ENCODE peak calls at places on chromosome 9, in ten cellular contexts. U, T, N, D, Z, Q, F, G, I and L are unnamed samples.

GRCh38 chr9:10274983-10275382 is 337.8 kb downstream of the PTPRD start:
- DNase-seq in Z (no peak), F (no peak), U (no peak), Q (no peak), N (peak; percentile 2), T (no peak), D (no peak), G (no peak), I (peak; percentile 6), L (peak; percentile 26)

GRCh38 chr9:5321058-5321457 is 16.5 kb upstream of the RLN2 start:
- DNase-seq in U (no peak), Q (no peak), I (no peak), D (no peak), F (no peak), T (peak; percentile 10), N (no peak), G (no peak), Z (no peak), L (no peak)

GRCh38 chr9:113875917-113876805 is at the start of gene ZNF618:
- DNase-seq in F (peak; percentile 85), T (peak; percentile 9), D (no peak), G (peak; percentile 38), N (no peak), U (no peak), I (no peak), Q (peak; percentile 9), Z (no peak), L (peak; percentile 34)

GRCh38 chr9:2662496-2662895 is 40.9 kb downstream of the VLDLR start:
- DNase-seq in I (no peak), F (no peak), G (peak; percentile 9), N (no peak), T (no peak), Q (no peak), U (no peak), D (no peak), Z (no peak), L (no peak)

GRCh38 chr9:127106493-127106855 is 16.0 kb downstream of the ANGPTL2 start:
- DNase-seq in I (no peak), Q (no peak), D (no peak), T (no peak), G (no peak), N (no peak), U (no peak), Z (no peak), F (no peak), L (no peak)

GRCh38 chr9:80691229-80691628 is 998.1 kb downstream of the TLE1 start:
- DNase-seq in D (no peak), G (no peak), T (no peak), U (no peak), F (no peak), N (peak; percentile 1), Q (no peak), Z (no peak), I (no peak), L (no peak)

GRCh38 chr9:107177857-107178256 is 105.2 kb upstream of the RAD23B start:
- DNase-seq in G (peak; percentile 36), Q (no peak), Z (no peak), T (no peak), D (peak; percentile 20), N (no peak), I (peak; percentile 61), F (no peak), U (no peak), L (no peak)

GRCh38 chr9:82600536-82601271 is 462.2 kb downstream of the RASEF start:
- DNase-seq in U (no peak), Q (no peak), I (no peak), Z (no peak), F (no peak), G (no peak), T (no peak), D (no peak), N (no peak), L (no peak)

GRCh38 chr9:35274988-35275387 is 113.2 kb downstream of the UNC13B start:
- DNase-seq in N (no peak), Q (no peak), U (no peak), T (no peak), Z (no peak), G (no peak), I (no peak), F (no peak), D (no peak), L (no peak)

GRCh38 chr9:35269919-35270318 is 108.1 kb downstream of the UNC13B start:
- DNase-seq in T (no peak), Z (no peak), Q (no peak), F (no peak), N (no peak), D (no peak), I (no peak), G (no peak), U (no peak), L (no peak)

GRCh38 chr9:35273591-35273990 is 111.8 kb downstream of the UNC13B start:
- DNase-seq in U (no peak), Q (no peak), G (no peak), D (no peak), I (no peak), Z (no peak), F (no peak), T (no peak), N (no peak), L (no peak)

GRCh38 chr9:35271637-35272036 is 109.8 kb downstream of the UNC13B start:
- DNase-seq in G (no peak), T (no peak), D (no peak), Z (no peak), F (no peak), I (no peak), N (no peak), U (no peak), Q (no peak), L (no peak)

DNA sequence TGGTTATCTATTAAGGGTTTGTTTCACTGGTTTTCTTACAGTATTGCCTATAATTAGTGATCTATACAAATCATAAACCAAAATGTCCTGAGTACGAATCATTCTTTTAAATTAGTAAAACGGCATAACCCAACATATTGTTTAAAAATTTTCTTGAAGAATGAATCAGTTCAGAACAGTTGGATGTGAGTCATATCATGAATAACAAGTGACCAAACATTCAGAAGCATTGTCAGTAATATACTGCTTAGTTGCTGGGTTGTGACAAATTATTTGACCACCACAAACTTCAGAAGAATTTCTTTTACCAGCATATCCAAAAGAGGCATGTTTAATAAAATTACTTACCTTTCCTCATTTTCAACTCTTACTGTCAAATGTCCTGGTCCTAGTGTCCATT is 111.2 kb downstream of the UNC13B start:
- DNase-seq in I (peak; percentile 87), Q (peak; percentile 59), N (peak; percentile 46), G (no peak), U (no peak), D (no peak), Z (no peak), T (no peak), F (no peak), L (peak; percentile 62)
- TF ChIP-seq CTCF in I (no peak), Q (no peak), N (no peak), G (no peak), U (no peak), D (no peak), Z (no peak), T (no peak), F (no peak), L (no peak)

DNA sequence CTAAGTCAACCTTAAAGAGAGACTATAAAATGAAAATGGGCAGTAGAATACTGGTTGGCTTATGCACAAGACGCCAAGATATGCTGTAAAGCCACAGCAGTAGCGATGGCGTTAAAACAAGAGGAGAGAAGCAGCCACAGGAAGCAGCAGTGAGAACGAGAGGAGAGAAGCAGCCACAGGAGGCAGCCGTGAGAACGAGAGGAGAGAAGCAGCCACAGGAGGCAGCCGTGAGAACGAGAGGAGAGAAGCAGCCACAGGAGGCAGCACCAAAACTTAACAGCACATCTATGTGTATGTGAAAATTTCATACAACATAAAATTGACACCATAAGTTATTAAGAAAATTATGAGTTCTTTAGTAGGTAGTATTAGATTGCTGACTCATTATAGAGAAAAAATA is 2318.6 kb upstream of the ACO1 start:
- DNase-seq in D (no peak), I (no peak), F (no peak), T (no peak), Z (no peak), U (no peak), G (no peak), Q (no peak), N (no peak), L (no peak)
- TF ChIP-seq CTCF in D (no peak), I (no peak), F (no peak), T (peak; percentile 21), Z (no peak), U (no peak), G (no peak), Q (no peak), N (no peak), L (no peak)

DNA sequence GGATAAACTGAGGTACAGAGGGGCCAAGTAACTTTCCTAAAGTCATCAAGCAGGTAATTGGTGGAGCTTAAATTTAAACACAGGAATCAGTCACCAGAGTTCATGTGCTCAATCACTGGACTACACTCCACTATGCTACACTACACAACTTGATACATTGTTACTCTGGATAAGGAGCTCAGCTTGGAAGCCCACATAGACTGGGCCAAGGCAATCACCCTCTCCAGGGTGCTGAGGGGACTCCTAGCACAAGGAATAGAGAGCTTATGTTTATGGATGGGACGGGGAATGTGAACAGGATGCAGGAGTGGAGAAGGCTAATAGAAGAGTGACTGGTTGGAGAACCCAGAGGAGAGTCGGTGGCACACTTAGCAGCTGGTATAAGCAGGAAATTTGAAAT is 113.5 kb upstream of the NFIB start:
- DNase-seq in Q (no peak), N (no peak), D (no peak), I (no peak), F (no peak), U (no peak), G (no peak), Z (no peak), T (no peak), L (no peak)
- TF ChIP-seq CTCF in Q (no peak), N (no peak), D (no peak), I (no peak), F (no peak), U (no peak), G (no peak), Z (no peak), T (no peak), L (no peak)

GRCh38 chr9:136785956-136786355 is 5.2 kb upstream of the TMEM141 start:
- DNase-seq in I (no peak), T (no peak), Z (no peak), D (no peak), F (no peak), N (no peak), U (no peak), G (no peak), Q (no peak), L (no peak)

GRCh38 chr9:136784997-136785361 is 6.2 kb upstream of the TMEM141 start:
- DNase-seq in Q (no peak), T (no peak), I (no peak), N (no peak), F (no peak), U (no peak), Z (no peak), G (no peak), D (no peak), L (no peak)

GRCh38 chr9:136782452-136782851 is 8.7 kb upstream of the TMEM141 start:
- DNase-seq in I (no peak), T (no peak), N (no peak), G (no peak), F (no peak), Z (no peak), D (no peak), Q (no peak), U (no peak), L (no peak)

GRCh38 chr9:136786451-136786850 is 4.7 kb upstream of the TMEM141 start:
- DNase-seq in F (no peak), T (no peak), Q (no peak), U (no peak), Z (no peak), D (no peak), N (no peak), I (no peak), G (no peak), L (no peak)

DNA sequence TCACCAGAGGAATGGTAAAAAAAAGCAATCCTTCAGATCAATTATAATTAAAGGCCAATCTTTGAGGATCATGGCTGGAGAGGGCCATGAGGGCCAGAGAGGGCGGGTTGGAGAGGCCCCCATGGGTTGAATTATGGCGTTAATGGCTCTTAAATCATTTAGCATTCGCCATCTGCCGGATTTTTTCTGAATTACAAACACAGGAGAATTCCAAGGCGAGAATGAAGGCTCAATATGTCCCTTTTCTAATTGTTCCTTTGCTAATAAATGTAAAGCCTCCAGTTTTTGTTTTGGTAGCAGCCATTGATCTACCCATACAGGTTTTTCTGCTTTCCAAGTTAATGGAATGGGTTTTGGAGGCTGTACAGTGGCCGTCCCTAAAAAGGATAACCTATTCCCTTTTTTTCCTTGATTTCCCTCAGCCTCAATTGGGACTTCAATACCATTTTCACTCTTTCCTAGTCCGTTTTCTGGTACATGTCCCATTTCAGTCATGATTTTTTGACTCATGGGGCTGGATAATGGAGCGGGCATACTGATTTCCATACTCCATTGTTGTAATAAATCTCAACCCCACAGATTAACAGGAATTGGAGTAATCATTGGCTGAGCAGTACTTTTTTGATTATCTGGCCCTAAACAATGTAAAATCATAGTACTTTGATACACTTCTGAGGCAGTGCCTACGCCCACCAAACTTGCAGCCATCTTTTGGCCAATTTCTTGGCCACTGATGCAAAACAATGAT is 6.7 kb upstream of the TMEM141 start:
- DNase-seq in Q (no peak), D (peak; percentile 56), N (peak; percentile 57), G (peak; percentile 79), U (no peak), I (peak; percentile 37), Z (no peak), T (peak; percentile 59), F (no peak), L (no peak)
- TF ChIP-seq CTCF in Q (peak; percentile 18), D (peak; percentile 54), N (peak; percentile 31), G (peak; percentile 28), U (no peak), I (peak; percentile 31), Z (peak; percentile 52), T (peak; percentile 75), F (peak; percentile 61), L (no peak)